ENCODE peak calls at places on chromosomes 13 and 19, in six cellular contexts. H, L, U, E, T and S are unnamed samples.

GRCh38 chr13:80438521-80438920 is 97.6 kb upstream of the SPRY2 start:
- DNase-seq in E (no peak), L (no peak), T (no peak), H (no peak), U (no peak), S (no peak)

GRCh38 chr19:49343127-49343526 is 7.9 kb downstream of the CD37 start:
- DNase-seq in E (no peak), T (no peak), U (no peak), L (no peak), H (no peak), S (peak)

GRCh38 chr13:66546534-66547379 is 683.4 kb downstream of the PCDH9 start:
- DNase-seq in L (no peak), T (no peak), H (peak), U (no peak), E (no peak), S (no peak)

GRCh38 chr19:33819875-33820781 is 23.5 kb downstream of the KCTD15 start:
- DNase-seq in L (peak), H (peak), E (peak), T (peak), U (peak), S (peak)

GRCh38 chr19:32206065-32206464 is 139.3 kb upstream of the ZNF507 start:
- DNase-seq in L (no peak), U (no peak), E (no peak), H (no peak), T (no peak), S (no peak)

GRCh38 chr19:29311391-29311790 is 98.4 kb upstream of the UQCRFS1 start:
- DNase-seq in E (no peak), H (no peak), U (no peak), L (no peak), T (no peak), S (no peak)

GRCh38 chr13:43933378-43933777 is 53.7 kb downstream of the LACC1 start:
- DNase-seq in T (no peak), E (peak), L (no peak), U (no peak), H (no peak), S (no peak)

GRCh38 chr13:31204592-31204991 is 4.8 kb downstream of the B3GLCT start:
- DNase-seq in T (no peak), L (no peak), H (peak), U (no peak), E (no peak), S (no peak)

GRCh38 chr13:92433963-92434362 is 792.6 kb upstream of the GPC6 start:
- DNase-seq in T (no peak), H (no peak), U (no peak), E (no peak), L (no peak), S (no peak)

GRCh38 chr13:114319441-114319871 is 5.2 kb downstream of the CHAMP1 start:
- DNase-seq in U (no peak), T (no peak), H (peak), E (no peak), L (no peak), S (no peak)

GRCh38 chr13:114124921-114125320 is 7.5 kb downstream of the RASA3 start:
- DNase-seq in E (peak), T (peak), U (no peak), H (peak), L (peak), S (no peak)

GRCh38 chr19:35109395-35110112 is 6.1 kb upstream of the FXYD3 start:
- DNase-seq in T (no peak), L (no peak), U (no peak), H (no peak), E (no peak), S (no peak)

GRCh38 chr19:34254552-34255432 is at the start of gene GARRE1:
- DNase-seq in L (peak), T (peak), H (no peak), U (peak), E (peak), S (peak)

GRCh38 chr19:57803594-57804325 is 11.0 kb downstream of the ZNF552 start:
- DNase-seq in T (no peak), E (no peak), H (peak), U (no peak), L (no peak), S (no peak)

GRCh38 chr19:8148410-8149231 is 771 bp downstream of the FBN3 start:
- DNase-seq in H (no peak), E (peak), U (no peak), L (no peak), T (no peak), S (peak)

GRCh38 chr19:50833117-50833801 is at the start of gene KLK15:
- DNase-seq in L (no peak), T (no peak), H (no peak), U (no peak), E (no peak), S (no peak)

GRCh38 chr13:80400834-80401450 is 60.0 kb upstream of the SPRY2 start:
- DNase-seq in E (no peak), T (no peak), H (no peak), L (no peak), U (no peak), S (no peak)

GRCh38 chr13:37681295-37682032 is 82.9 kb upstream of the POSTN start:
- DNase-seq in U (no peak), H (peak), L (no peak), T (no peak), E (no peak), S (no peak)

GRCh38 chr13:99218126-99218525 is 17.5 kb downstream of the UBAC2 start:
- DNase-seq in E (no peak), H (no peak), T (no peak), U (no peak), L (no peak), S (no peak)

GRCh38 chr13:102018716-102019115 is 383.1 kb downstream of the FGF14 start:
- DNase-seq in U (no peak), L (no peak), T (no peak), E (no peak), H (no peak), S (no peak)

GRCh38 chr19:42255766-42256750 is 1.1 kb upstream of the ERF start:
- DNase-seq in T (no peak), H (no peak), U (no peak), L (no peak), E (no peak), S (peak)

GRCh38 chr13:26589754-26590153 is 32.3 kb downstream of the WASF3 start:
- DNase-seq in L (no peak), U (no peak), E (no peak), H (peak), T (no peak), S (no peak)

GRCh38 chr13:21518617-21519144 is 59.6 kb upstream of the ZDHHC20 start:
- DNase-seq in E (no peak), U (no peak), T (no peak), L (no peak), H (no peak), S (no peak)

GRCh38 chr13:52846567-52847321 is 1.7 kb downstream of the PCDH8 start:
- DNase-seq in H (no peak), L (no peak), T (no peak), U (no peak), E (peak), S (no peak)

GRCh38 chr19:57672466-57672865 is 3.7 kb downstream of the ZSCAN4 start:
- DNase-seq in E (no peak), U (no peak), H (no peak), L (no peak), T (no peak), S (no peak)

GRCh38 chr13:95155093-95155492 is 146.2 kb downstream of the ABCC4 start:
- DNase-seq in U (no peak), L (no peak), H (no peak), T (no peak), E (no peak), S (no peak)

GRCh38 chr19:49559443-49559842 is 20.9 kb downstream of the NOSIP start:
- DNase-seq in E (no peak), H (no peak), L (no peak), U (no peak), T (no peak), S (no peak)

GRCh38 chr13:80134360-80134759 is 206.6 kb downstream of the SPRY2 start:
- DNase-seq in T (no peak), U (no peak), L (no peak), E (no peak), H (no peak), S (no peak)

GRCh38 chr13:75704942-75705320 is 68.8 kb downstream of the LMO7 start:
- DNase-seq in L (no peak), H (no peak), U (no peak), T (no peak), E (no peak), S (peak)

GRCh38 chr13:98272549-98272948 is 95.5 kb upstream of the RNF113B start:
- DNase-seq in L (no peak), H (no peak), E (no peak), T (no peak), U (no peak), S (peak)